ENCODE peak calls at places on chromosomes 11 and 22, in ten cellular contexts. One of them, this sample, is unnamed.

GRCh38 chr22:49395617-49396016 is 432.1 kb downstream of the BRD1 start:
- DNase-seq in activated gamma-delta T cell treated with Interleukin-2 at 50 U/mL for 16 hours: no peak
- DNase-seq in NCI-H1105 treated with DMSO at 0.1 percent for 48 hours: no peak
- DNase-seq in OCI-LY7: no peak
- DNase-seq in stimulated activated CD4-positive, alpha-beta T cell treated with anti-CD3 and anti-CD28 coated beads, Interleukin-2, amount 100 ng/mL, for 4 hours: no peak
- DNase-seq in RCC 7860: no peak
- DNase-seq in fibroblast of lung: no peak
- DNase-seq in amniotic stem cell: no peak
- DNase-seq in stimulated activated CD8-positive, alpha-beta memory T cell treated with anti-CD3 and anti-CD28 coated beads, Interleukin-7, amount 100 ng/mL, for 1 hour: no peak
- DNase-seq in AG04450: no peak
- DNase-seq in this sample: no peak

GRCh38 chr22:31098633-31099110 is 8.7 kb downstream of the SELENOM start:
- DNase-seq in RCC 7860: no peak
- DNase-seq in fibroblast of lung: no peak
- DNase-seq in OCI-LY7: no peak
- DNase-seq in stimulated activated CD4-positive, alpha-beta T cell treated with anti-CD3 and anti-CD28 coated beads, Interleukin-2, amount 100 ng/mL, for 4 hours: no peak
- DNase-seq in activated gamma-delta T cell treated with Interleukin-2 at 50 U/mL for 16 hours: no peak
- DNase-seq in stimulated activated CD8-positive, alpha-beta memory T cell treated with anti-CD3 and anti-CD28 coated beads, Interleukin-7, amount 100 ng/mL, for 1 hour: no peak
- DNase-seq in amniotic stem cell: no peak
- DNase-seq in AG04450: no peak
- DNase-seq in NCI-H1105 treated with DMSO at 0.1 percent for 48 hours: no peak
- DNase-seq in this sample: no peak

GRCh38 chr11:94791216-94791889 is 23.2 kb downstream of the AMOTL1 start:
- DNase-seq in stimulated activated CD4-positive, alpha-beta T cell treated with anti-CD3 and anti-CD28 coated beads, Interleukin-2, amount 100 ng/mL, for 4 hours: no peak
- DNase-seq in OCI-LY7: no peak
- DNase-seq in fibroblast of lung: no peak
- DNase-seq in NCI-H1105 treated with DMSO at 0.1 percent for 48 hours: no peak
- DNase-seq in AG04450: no peak
- DNase-seq in amniotic stem cell: no peak
- DNase-seq in stimulated activated CD8-positive, alpha-beta memory T cell treated with anti-CD3 and anti-CD28 coated beads, Interleukin-7, amount 100 ng/mL, for 1 hour: no peak
- DNase-seq in activated gamma-delta T cell treated with Interleukin-2 at 50 U/mL for 16 hours: no peak
- DNase-seq in RCC 7860: no peak
- DNase-seq in this sample: no peak

GRCh38 chr11:12131943-12132789 is 21.8 kb downstream of the MICAL2 start:
- DNase-seq in NCI-H1105 treated with DMSO at 0.1 percent for 48 hours: no peak
- DNase-seq in stimulated activated CD4-positive, alpha-beta T cell treated with anti-CD3 and anti-CD28 coated beads, Interleukin-2, amount 100 ng/mL, for 4 hours: no peak
- DNase-seq in stimulated activated CD8-positive, alpha-beta memory T cell treated with anti-CD3 and anti-CD28 coated beads, Interleukin-7, amount 100 ng/mL, for 1 hour: no peak
- DNase-seq in fibroblast of lung: no peak
- DNase-seq in OCI-LY7: no peak
- DNase-seq in RCC 7860: no peak
- DNase-seq in amniotic stem cell: no peak
- DNase-seq in activated gamma-delta T cell treated with Interleukin-2 at 50 U/mL for 16 hours: no peak
- DNase-seq in AG04450: no peak
- DNase-seq in this sample: no peak

GRCh38 chr22:29726512-29727247 is 6.9 kb downstream of the CABP7 start:
- DNase-seq in stimulated activated CD8-positive, alpha-beta memory T cell treated with anti-CD3 and anti-CD28 coated beads, Interleukin-7, amount 100 ng/mL, for 1 hour: no peak
- DNase-seq in stimulated activated CD4-positive, alpha-beta T cell treated with anti-CD3 and anti-CD28 coated beads, Interleukin-2, amount 100 ng/mL, for 4 hours: no peak
- DNase-seq in NCI-H1105 treated with DMSO at 0.1 percent for 48 hours: no peak
- DNase-seq in fibroblast of lung: no peak
- DNase-seq in amniotic stem cell: no peak
- DNase-seq in activated gamma-delta T cell treated with Interleukin-2 at 50 U/mL for 16 hours: no peak
- DNase-seq in OCI-LY7: no peak
- DNase-seq in RCC 7860: no peak
- DNase-seq in AG04450: no peak
- DNase-seq in this sample: no peak

GRCh38 chr11:8532475-8532874 is 61.6 kb downstream of the STK33 start:
- DNase-seq in activated gamma-delta T cell treated with Interleukin-2 at 50 U/mL for 16 hours: no peak
- DNase-seq in NCI-H1105 treated with DMSO at 0.1 percent for 48 hours: no peak
- DNase-seq in OCI-LY7: no peak
- DNase-seq in RCC 7860: no peak
- DNase-seq in AG04450: no peak
- DNase-seq in amniotic stem cell: no peak
- DNase-seq in stimulated activated CD8-positive, alpha-beta memory T cell treated with anti-CD3 and anti-CD28 coated beads, Interleukin-7, amount 100 ng/mL, for 1 hour: no peak
- DNase-seq in fibroblast of lung: no peak
- DNase-seq in stimulated activated CD4-positive, alpha-beta T cell treated with anti-CD3 and anti-CD28 coated beads, Interleukin-2, amount 100 ng/mL, for 4 hours: no peak
- DNase-seq in this sample: no peak

GRCh38 chr11:69104212-69104855 is 51.4 kb upstream of the SMIM38 start:
- DNase-seq in stimulated activated CD4-positive, alpha-beta T cell treated with anti-CD3 and anti-CD28 coated beads, Interleukin-2, amount 100 ng/mL, for 4 hours: no peak
- DNase-seq in amniotic stem cell: no peak
- DNase-seq in NCI-H1105 treated with DMSO at 0.1 percent for 48 hours: no peak
- DNase-seq in stimulated activated CD8-positive, alpha-beta memory T cell treated with anti-CD3 and anti-CD28 coated beads, Interleukin-7, amount 100 ng/mL, for 1 hour: no peak
- DNase-seq in activated gamma-delta T cell treated with Interleukin-2 at 50 U/mL for 16 hours: no peak
- DNase-seq in RCC 7860: no peak
- DNase-seq in AG04450: no peak
- DNase-seq in OCI-LY7: no peak
- DNase-seq in fibroblast of lung: no peak
- DNase-seq in this sample: no peak

GRCh38 chr11:113896156-113896879 is 8.3 kb upstream of the HTR3B start:
- DNase-seq in amniotic stem cell: no peak
- DNase-seq in stimulated activated CD8-positive, alpha-beta memory T cell treated with anti-CD3 and anti-CD28 coated beads, Interleukin-7, amount 100 ng/mL, for 1 hour: no peak
- DNase-seq in fibroblast of lung: peak
- DNase-seq in activated gamma-delta T cell treated with Interleukin-2 at 50 U/mL for 16 hours: peak
- DNase-seq in stimulated activated CD4-positive, alpha-beta T cell treated with anti-CD3 and anti-CD28 coated beads, Interleukin-2, amount 100 ng/mL, for 4 hours: no peak
- DNase-seq in RCC 7860: no peak
- DNase-seq in AG04450: no peak
- DNase-seq in OCI-LY7: peak
- DNase-seq in NCI-H1105 treated with DMSO at 0.1 percent for 48 hours: peak
- DNase-seq in this sample: peak

GRCh38 chr22:41181349-41182241 is 23.5 kb upstream of the L3MBTL2 start:
- DNase-seq in activated gamma-delta T cell treated with Interleukin-2 at 50 U/mL for 16 hours: no peak
- DNase-seq in amniotic stem cell: no peak
- DNase-seq in RCC 7860: no peak
- DNase-seq in stimulated activated CD8-positive, alpha-beta memory T cell treated with anti-CD3 and anti-CD28 coated beads, Interleukin-7, amount 100 ng/mL, for 1 hour: no peak
- DNase-seq in NCI-H1105 treated with DMSO at 0.1 percent for 48 hours: no peak
- DNase-seq in AG04450: no peak
- DNase-seq in fibroblast of lung: no peak
- DNase-seq in stimulated activated CD4-positive, alpha-beta T cell treated with anti-CD3 and anti-CD28 coated beads, Interleukin-2, amount 100 ng/mL, for 4 hours: no peak
- DNase-seq in OCI-LY7: no peak
- DNase-seq in this sample: no peak

GRCh38 chr11:68164437-68164836 is 43.2 kb upstream of the CHKA start:
- DNase-seq in stimulated activated CD8-positive, alpha-beta memory T cell treated with anti-CD3 and anti-CD28 coated beads, Interleukin-7, amount 100 ng/mL, for 1 hour: no peak
- DNase-seq in fibroblast of lung: peak
- DNase-seq in NCI-H1105 treated with DMSO at 0.1 percent for 48 hours: no peak
- DNase-seq in amniotic stem cell: no peak
- DNase-seq in RCC 7860: peak
- DNase-seq in stimulated activated CD4-positive, alpha-beta T cell treated with anti-CD3 and anti-CD28 coated beads, Interleukin-2, amount 100 ng/mL, for 4 hours: no peak
- DNase-seq in AG04450: no peak
- DNase-seq in activated gamma-delta T cell treated with Interleukin-2 at 50 U/mL for 16 hours: no peak
- DNase-seq in OCI-LY7: no peak
- DNase-seq in this sample: no peak

GRCh38 chr11:40162901-40163300 is 1296.6 kb downstream of the LRRC4C start:
- DNase-seq in RCC 7860: no peak
- DNase-seq in amniotic stem cell: no peak
- DNase-seq in fibroblast of lung: no peak
- DNase-seq in AG04450: no peak
- DNase-seq in stimulated activated CD4-positive, alpha-beta T cell treated with anti-CD3 and anti-CD28 coated beads, Interleukin-2, amount 100 ng/mL, for 4 hours: no peak
- DNase-seq in stimulated activated CD8-positive, alpha-beta memory T cell treated with anti-CD3 and anti-CD28 coated beads, Interleukin-7, amount 100 ng/mL, for 1 hour: no peak
- DNase-seq in NCI-H1105 treated with DMSO at 0.1 percent for 48 hours: peak
- DNase-seq in OCI-LY7: no peak
- DNase-seq in activated gamma-delta T cell treated with Interleukin-2 at 50 U/mL for 16 hours: no peak
- DNase-seq in this sample: no peak